ENCODE peak calls at places on chromosome 19, in ten cellular contexts. G, P, X, I, O, V, Z, Q, W and M are unnamed samples.

GRCh38 chr19:49997709-49998108 is 27.5 kb downstream of the VRK3 start:
- DNase-seq in G (no peak), P (no peak), X (peak), I (no peak), O (no peak), V (no peak), Z (no peak), Q (no peak), W (no peak), M (peak)

GRCh38 chr19:19275166-19275565 is 2.1 kb upstream of the TM6SF2 start:
- DNase-seq in G (no peak), P (no peak), X (no peak), I (no peak), O (no peak), V (no peak), Z (no peak), Q (no peak), W (no peak), M (no peak)

GRCh38 chr19:19538077-19538764 is at the start of gene CILP2:
- DNase-seq in G (no peak), P (peak), X (no peak), I (no peak), O (no peak), V (no peak), Z (no peak), Q (no peak), W (peak), M (peak)

GRCh38 chr19:4241824-4242430 is 5.0 kb upstream of the YJU2 start:
- DNase-seq in G (no peak), P (no peak), X (no peak), I (no peak), O (no peak), V (no peak), Z (no peak), Q (no peak), W (no peak), M (no peak)

GRCh38 chr19:33368074-33368864 is 5.2 kb upstream of the CEBPG start:
- DNase-seq in G (no peak), P (no peak), X (no peak), I (no peak), O (no peak), V (no peak), Z (no peak), Q (no peak), W (no peak), M (no peak)

GRCh38 chr19:681029-681626 is 4.9 kb downstream of the FSTL3 start:
- DNase-seq in G (peak), P (peak), X (peak), I (no peak), O (no peak), V (peak), Z (no peak), Q (no peak), W (peak), M (peak)

GRCh38 chr19:55460670-55461258 is 678 bp downstream of the ISOC2 start:
- DNase-seq in G (peak), P (peak), X (no peak), I (no peak), O (peak), V (no peak), Z (no peak), Q (no peak), W (peak), M (peak)

GRCh38 chr19:12983561-12984142 is 11.6 kb upstream of the NFIX start:
- DNase-seq in G (peak), P (peak), X (peak), I (peak), O (no peak), V (peak), Z (peak), Q (peak), W (peak), M (peak)

GRCh38 chr19:42282036-42282762 is 13.1 kb downstream of the CIC start:
- DNase-seq in G (no peak), P (no peak), X (no peak), I (no peak), O (no peak), V (no peak), Z (no peak), Q (no peak), W (no peak), M (no peak)

GRCh38 chr19:49150106-49150943 is 4.9 kb downstream of the HRC start:
- DNase-seq in G (peak), P (peak), X (peak), I (peak), O (peak), V (no peak), Z (no peak), Q (no peak), W (no peak), M (peak)

GRCh38 chr19:35669974-35670373 is 3.7 kb downstream of the UPK1A start:
- DNase-seq in G (no peak), P (no peak), X (no peak), I (no peak), O (no peak), V (no peak), Z (no peak), Q (no peak), W (no peak), M (no peak)

GRCh38 chr19:55426042-55426441 is 17.1 kb downstream of the SHISA7 start:
- DNase-seq in G (no peak), P (no peak), X (no peak), I (peak), O (no peak), V (no peak), Z (no peak), Q (no peak), W (no peak), M (no peak)

GRCh38 chr19:4633140-4633967 is 6.0 kb upstream of the TNFAIP8L1 start:
- DNase-seq in G (peak), P (peak), X (peak), I (no peak), O (peak), V (no peak), Z (no peak), Q (peak), W (no peak), M (peak)

GRCh38 chr19:55156202-55157063 is 1.1 kb downstream of the TNNI3 start:
- DNase-seq in G (peak), P (no peak), X (no peak), I (no peak), O (no peak), V (no peak), Z (no peak), Q (no peak), W (no peak), M (peak)

GRCh38 chr19:51689751-51690358 is 3.3 kb upstream of the SPACA6 start:
- DNase-seq in G (no peak), P (peak), X (no peak), I (peak), O (no peak), V (no peak), Z (no peak), Q (no peak), W (peak), M (no peak)

GRCh38 chr19:31943305-31943704 is 402.1 kb upstream of the ZNF507 start:
- DNase-seq in G (no peak), P (no peak), X (no peak), I (no peak), O (no peak), V (no peak), Z (no peak), Q (no peak), W (no peak), M (no peak)

GRCh38 chr19:948842-949496 is 23.1 kb downstream of the ARID3A start:
- DNase-seq in G (peak), P (no peak), X (no peak), I (no peak), O (no peak), V (no peak), Z (no peak), Q (no peak), W (no peak), M (peak)

GRCh38 chr19:19677579-19677978 is 8.9 kb downstream of the ZNF101 start:
- DNase-seq in G (no peak), P (no peak), X (no peak), I (no peak), O (no peak), V (no peak), Z (no peak), Q (no peak), W (no peak), M (no peak)

GRCh38 chr19:38266981-38267597 is 2.7 kb downstream of the SPINT2 start:
- DNase-seq in G (peak), P (no peak), X (no peak), I (no peak), O (no peak), V (no peak), Z (no peak), Q (no peak), W (no peak), M (no peak)

GRCh38 chr19:15113245-15114152 is 6.3 kb downstream of the SYDE1 start:
- DNase-seq in G (no peak), P (no peak), X (no peak), I (no peak), O (no peak), V (no peak), Z (no peak), Q (no peak), W (no peak), M (no peak)

GRCh38 chr19:5090780-5091575 is 122.1 kb downstream of the KDM4B start:
- DNase-seq in G (no peak), P (no peak), X (no peak), I (peak), O (peak), V (no peak), Z (no peak), Q (no peak), W (no peak), M (no peak)

GRCh38 chr19:900302-901111 is 7.2 kb downstream of the RNU6-9 start:
- DNase-seq in G (no peak), P (no peak), X (no peak), I (peak), O (no peak), V (peak), Z (no peak), Q (no peak), W (no peak), M (peak)

GRCh38 chr19:30649934-30650614 is 277.9 kb downstream of the ZNF536 start:
- DNase-seq in G (no peak), P (no peak), X (no peak), I (peak), O (peak), V (no peak), Z (no peak), Q (no peak), W (peak), M (peak)

GRCh38 chr19:18433039-18433691 is 4.8 kb downstream of the ISYNA1 start:
- DNase-seq in G (peak), P (no peak), X (peak), I (peak), O (no peak), V (peak), Z (no peak), Q (no peak), W (no peak), M (peak)

GRCh38 chr19:45804140-45804958 is 10.8 kb downstream of the RSPH6A start:
- DNase-seq in G (no peak), P (no peak), X (no peak), I (no peak), O (no peak), V (no peak), Z (no peak), Q (no peak), W (no peak), M (no peak)

GRCh38 chr19:6498294-6499036 is 3.6 kb downstream of the TUBB4A start:
- DNase-seq in G (no peak), P (no peak), X (no peak), I (no peak), O (no peak), V (no peak), Z (no peak), Q (no peak), W (no peak), M (no peak)